ENCODE peak calls at places on chromosomes 1 and 21, in seven cellular contexts. One of them, this sample, is unnamed.

GRCh38 chr21:45794040-45794439 is 150.5 kb downstream of the PCBP3 start:
- DNase-seq in AG20443: no peak
- DNase-seq in mucosa of gallbladder: no peak
- DNase-seq in endothelial cell of umbilical vein: no peak
- DNase-seq in stimulated activated CD8-positive, alpha-beta memory T cell treated with anti-CD3 and anti-CD28 coated beads, Interleukin-7, amount 100 ng/mL, for 4 hours: no peak
- DNase-seq in ureter: no peak
- DNase-seq in NCI-H2029: no peak
- DNase-seq in this sample: no peak

GRCh38 chr1:20035114-20035513 is 34.9 kb upstream of the PLA2G5 start:
- DNase-seq in AG20443: no peak
- DNase-seq in mucosa of gallbladder: no peak
- DNase-seq in endothelial cell of umbilical vein: no peak
- DNase-seq in stimulated activated CD8-positive, alpha-beta memory T cell treated with anti-CD3 and anti-CD28 coated beads, Interleukin-7, amount 100 ng/mL, for 4 hours: no peak
- DNase-seq in ureter: no peak
- DNase-seq in NCI-H2029: no peak
- DNase-seq in this sample: no peak

GRCh38 chr21:15003463-15004135 is 61.2 kb downstream of the NRIP1 start:
- DNase-seq in AG20443: no peak
- DNase-seq in mucosa of gallbladder: no peak
- DNase-seq in endothelial cell of umbilical vein: no peak
- DNase-seq in stimulated activated CD8-positive, alpha-beta memory T cell treated with anti-CD3 and anti-CD28 coated beads, Interleukin-7, amount 100 ng/mL, for 4 hours: no peak
- DNase-seq in ureter: no peak
- DNase-seq in NCI-H2029: no peak
- DNase-seq in this sample: peak

GRCh38 chr1:59892836-59893811 is 33.4 kb downstream of the CYP2J2 start:
- DNase-seq in AG20443: no peak
- DNase-seq in mucosa of gallbladder: peak
- DNase-seq in endothelial cell of umbilical vein: no peak
- DNase-seq in stimulated activated CD8-positive, alpha-beta memory T cell treated with anti-CD3 and anti-CD28 coated beads, Interleukin-7, amount 100 ng/mL, for 4 hours: no peak
- DNase-seq in ureter: no peak
- DNase-seq in NCI-H2029: peak
- DNase-seq in this sample: no peak

GRCh38 chr1:26059906-26060305 is 7.5 kb downstream of the TRIM63 start:
- DNase-seq in AG20443: no peak
- DNase-seq in mucosa of gallbladder: no peak
- DNase-seq in endothelial cell of umbilical vein: no peak
- DNase-seq in stimulated activated CD8-positive, alpha-beta memory T cell treated with anti-CD3 and anti-CD28 coated beads, Interleukin-7, amount 100 ng/mL, for 4 hours: no peak
- DNase-seq in ureter: no peak
- DNase-seq in NCI-H2029: no peak
- DNase-seq in this sample: no peak

GRCh38 chr1:50474859-50475809 is 51.9 kb upstream of the DMRTA2 start:
- DNase-seq in AG20443: no peak
- DNase-seq in mucosa of gallbladder: no peak
- DNase-seq in endothelial cell of umbilical vein: peak
- DNase-seq in stimulated activated CD8-positive, alpha-beta memory T cell treated with anti-CD3 and anti-CD28 coated beads, Interleukin-7, amount 100 ng/mL, for 4 hours: no peak
- DNase-seq in ureter: no peak
- DNase-seq in NCI-H2029: peak
- DNase-seq in this sample: no peak

GRCh38 chr21:26845066-26845749 is at the start of gene ADAMTS1:
- DNase-seq in AG20443: peak
- DNase-seq in mucosa of gallbladder: peak
- DNase-seq in endothelial cell of umbilical vein: peak
- DNase-seq in stimulated activated CD8-positive, alpha-beta memory T cell treated with anti-CD3 and anti-CD28 coated beads, Interleukin-7, amount 100 ng/mL, for 4 hours: no peak
- DNase-seq in ureter: peak
- DNase-seq in NCI-H2029: no peak
- DNase-seq in this sample: no peak

GRCh38 chr1:11023201-11023600 is 10.7 kb downstream of the TARDBP start:
- DNase-seq in AG20443: no peak
- DNase-seq in mucosa of gallbladder: no peak
- DNase-seq in endothelial cell of umbilical vein: no peak
- DNase-seq in stimulated activated CD8-positive, alpha-beta memory T cell treated with anti-CD3 and anti-CD28 coated beads, Interleukin-7, amount 100 ng/mL, for 4 hours: no peak
- DNase-seq in ureter: no peak
- DNase-seq in NCI-H2029: no peak
- DNase-seq in this sample: no peak

GRCh38 chr1:88998716-88999115 is 6.3 kb upstream of the KYAT3 start:
- DNase-seq in AG20443: peak
- DNase-seq in mucosa of gallbladder: no peak
- DNase-seq in endothelial cell of umbilical vein: peak
- DNase-seq in stimulated activated CD8-positive, alpha-beta memory T cell treated with anti-CD3 and anti-CD28 coated beads, Interleukin-7, amount 100 ng/mL, for 4 hours: no peak
- DNase-seq in ureter: no peak
- DNase-seq in NCI-H2029: peak
- DNase-seq in this sample: peak

GRCh38 chr1:117646007-117646913 is 40.4 kb downstream of the TENT5C start:
- DNase-seq in AG20443: peak
- DNase-seq in mucosa of gallbladder: no peak
- DNase-seq in endothelial cell of umbilical vein: no peak
- DNase-seq in stimulated activated CD8-positive, alpha-beta memory T cell treated with anti-CD3 and anti-CD28 coated beads, Interleukin-7, amount 100 ng/mL, for 4 hours: no peak
- DNase-seq in ureter: no peak
- DNase-seq in NCI-H2029: no peak
- DNase-seq in this sample: no peak

GRCh38 chr1:151980287-151981177 is 13.1 kb downstream of the S100A10 start:
- DNase-seq in AG20443: peak
- DNase-seq in mucosa of gallbladder: no peak
- DNase-seq in endothelial cell of umbilical vein: peak
- DNase-seq in stimulated activated CD8-positive, alpha-beta memory T cell treated with anti-CD3 and anti-CD28 coated beads, Interleukin-7, amount 100 ng/mL, for 4 hours: no peak
- DNase-seq in ureter: no peak
- DNase-seq in NCI-H2029: no peak
- DNase-seq in this sample: no peak

GRCh38 chr1:92488832-92489231 is 2.1 kb upstream of the GFI1 start:
- DNase-seq in AG20443: no peak
- DNase-seq in mucosa of gallbladder: no peak
- DNase-seq in endothelial cell of umbilical vein: no peak
- DNase-seq in stimulated activated CD8-positive, alpha-beta memory T cell treated with anti-CD3 and anti-CD28 coated beads, Interleukin-7, amount 100 ng/mL, for 4 hours: no peak
- DNase-seq in ureter: no peak
- DNase-seq in NCI-H2029: no peak
- DNase-seq in this sample: no peak